ENCODE peak calls at places on chromosomes 4 and X, in five cellular contexts. L is small intestine, B is natural killer cell, V is A172, Z is amniotic epithelial cell. M is an unnamed sample.

GRCh38 chrX:128891554-128891953 is 631.7 kb downstream of the SMARCA1 start:
- DNase-seq in L (no peak), B (no peak), V (no peak), Z (no peak), M (no peak)

GRCh38 chr4:11412211-11412610 is 16.5 kb downstream of the HS3ST1 start:
- DNase-seq in L (no peak), B (no peak), V (no peak), Z (no peak), M (no peak)

GRCh38 chrX:140180585-140180984 is 215.3 kb upstream of the CXorf66 start:
- DNase-seq in L (no peak), B (no peak), V (peak; percentile 49), Z (peak; percentile 88), M (no peak)

GRCh38 chr4:124337874-124338273 is 374.7 kb downstream of the ANKRD50 start:
- DNase-seq in L (no peak), B (no peak), V (no peak), Z (peak; percentile 42), M (no peak)

GRCh38 chrX:10932842-10933440 is 178.2 kb upstream of the HCCS start:
- DNase-seq in L (no peak), B (no peak), V (no peak), Z (no peak), M (no peak)

GRCh38 chr4:149523039-149523438 is 292.6 kb downstream of the IQCM start:
- DNase-seq in L (no peak), B (no peak), V (peak; percentile 13), Z (no peak), M (no peak)

GRCh38 chr4:185512516-185512915 is 22.8 kb downstream of the PDLIM3 start:
- DNase-seq in L (no peak), B (no peak), V (no peak), Z (peak; percentile 60), M (no peak)

GRCh38 chrX:119118780-119119395 is 8.7 kb downstream of the KIAA1210 start:
- DNase-seq in L (peak; percentile 22), B (peak; percentile 25), V (peak; percentile 5), Z (peak; percentile 24), M (peak; percentile 17)

GRCh38 chrX:135740683-135741149 is 27.3 kb downstream of the CT45A3 start:
- DNase-seq in L (peak; percentile 0), B (no peak), V (peak; percentile 1), Z (no peak), M (peak; percentile 5)

GRCh38 chr4:89838005-89838404 is 1.0 kb upstream of the SNCA start:
- DNase-seq in L (peak; percentile 6), B (no peak), V (no peak), Z (no peak), M (no peak)

GRCh38 chr4:81215219-81215892 is at the start of gene PRKG2:
- DNase-seq in L (peak; percentile 79), B (no peak), V (no peak), Z (no peak), M (no peak)

GRCh38 chrX:39753296-39753996 is 344.3 kb downstream of the BCOR start:
- DNase-seq in L (peak; percentile 57), B (no peak), V (peak; percentile 75), Z (peak; percentile 81), M (no peak)